ENCODE peak calls at places on chromosome 6, in ten cellular contexts. W, V, A, B, Q, X, N, F, U and O are unnamed samples.
A peak's percentile ranks its signal among the peaks of the same experiment; 100 is the strongest.

GRCh38 chr6:93272201-93272600 is 147.2 kb downstream of the EPHA7 start:
- DNase-seq in W (no peak), B (no peak), A (no peak), X (no peak), V (no peak), Q (no peak), N (no peak), F (no peak), U (no peak), O (no peak)

GRCh38 chr6:19325335-19325789 is 511.8 kb upstream of the ID4 start:
- DNase-seq in F (no peak), A (peak; percentile 47), Q (no peak), X (no peak), V (no peak), N (no peak), B (no peak), W (no peak), U (no peak), O (no peak)

GRCh38 chr6:170062209-170062903 is 228.5 kb downstream of the DLL1 start:
- DNase-seq in B (no peak), A (no peak), V (peak; percentile 28), F (peak; percentile 55), N (no peak), U (peak; percentile 50), W (peak; percentile 3), X (no peak), Q (peak; percentile 59), O (peak; percentile 19)

GRCh38 chr6:166629628-166630027 is 2.6 kb upstream of the RPS6KA2 start:
- DNase-seq in U (no peak), F (no peak), B (peak; percentile 14), Q (no peak), X (no peak), V (no peak), A (no peak), N (no peak), W (no peak), O (no peak)

GRCh38 chr6:170049641-170050491 is 241.0 kb downstream of the DLL1 start:
- DNase-seq in Q (peak; percentile 78), X (no peak), A (peak; percentile 48), F (peak; percentile 99), W (peak; percentile 85), V (peak; percentile 55), N (no peak), B (no peak), U (peak; percentile 94), O (peak; percentile 62)

GRCh38 chr6:35026434-35027222 is 114.5 kb downstream of the TCP11 start:
- DNase-seq in W (peak; percentile 54), Q (no peak), B (peak; percentile 43), V (no peak), U (no peak), X (peak; percentile 13), F (no peak), A (no peak), N (no peak), O (no peak)

GRCh38 chr6:155147958-155148663 is 115.7 kb upstream of the CLDN20 start:
- DNase-seq in B (no peak), F (no peak), N (no peak), X (no peak), W (no peak), U (no peak), A (no peak), V (no peak), Q (no peak), O (no peak)

GRCh38 chr6:106525111-106525884 is 104.0 kb downstream of the RTN4IP1 start:
- DNase-seq in F (no peak), B (no peak), W (no peak), Q (no peak), V (no peak), A (no peak), U (no peak), X (no peak), N (no peak), O (no peak)

GRCh38 chr6:28903686-28904085 is 20.1 kb downstream of the TRIM27 start:
- DNase-seq in N (no peak), V (no peak), X (no peak), B (no peak), F (no peak), U (no peak), A (no peak), W (no peak), Q (no peak), O (no peak)

GRCh38 chr6:71851214-71851613 is 35.1 kb upstream of the RIMS1 start:
- DNase-seq in B (no peak), X (no peak), A (no peak), U (no peak), V (no peak), N (no peak), F (no peak), Q (no peak), W (no peak), O (no peak)

DNA sequence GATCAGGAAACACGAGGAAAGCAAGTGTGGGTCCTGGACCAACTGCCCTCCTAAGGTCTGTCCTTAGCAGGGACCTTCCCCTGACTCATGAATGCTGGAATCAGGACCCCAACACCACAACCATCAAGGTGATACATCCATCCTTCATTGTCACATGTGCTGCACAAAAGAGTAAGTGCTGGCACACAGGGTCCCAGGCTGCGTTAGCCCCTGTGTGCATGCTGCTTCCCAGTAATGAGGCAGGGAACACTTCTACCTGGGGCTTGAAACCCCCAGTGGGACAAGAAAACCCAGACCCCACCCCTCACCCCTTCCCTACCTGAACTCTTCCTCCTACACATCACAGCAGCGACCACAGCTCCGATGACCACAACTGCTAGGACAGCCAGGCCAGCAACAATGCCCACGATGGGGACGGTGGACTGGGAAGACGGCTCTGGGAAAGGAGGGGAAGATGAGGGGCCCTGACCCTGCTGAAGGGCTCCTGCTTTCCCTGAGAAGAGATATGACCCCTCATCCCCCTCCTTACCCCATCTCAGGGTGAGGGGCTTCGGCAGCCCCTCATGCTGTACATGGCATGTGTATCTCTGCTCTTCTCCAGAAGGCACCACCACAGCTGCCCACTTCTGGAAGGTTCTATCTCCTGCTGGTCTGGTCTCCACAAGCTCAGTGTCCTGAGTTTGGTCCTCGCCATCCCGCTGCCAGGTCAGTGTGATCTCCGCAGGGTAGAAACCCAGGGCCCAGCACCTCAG is 2.0 kb downstream of the HLA-B start:
- DNase-seq in V (no peak), N (no peak), W (no peak), A (no peak), F (no peak), Q (peak; percentile 71), B (no peak), X (no peak), U (no peak), O (no peak)
- TF ChIP-seq POLR2A in V (no peak), N (no peak), W (no peak), A (no peak), F (no peak), Q (no peak), B (no peak), X (no peak), U (no peak), O (no peak)

DNA sequence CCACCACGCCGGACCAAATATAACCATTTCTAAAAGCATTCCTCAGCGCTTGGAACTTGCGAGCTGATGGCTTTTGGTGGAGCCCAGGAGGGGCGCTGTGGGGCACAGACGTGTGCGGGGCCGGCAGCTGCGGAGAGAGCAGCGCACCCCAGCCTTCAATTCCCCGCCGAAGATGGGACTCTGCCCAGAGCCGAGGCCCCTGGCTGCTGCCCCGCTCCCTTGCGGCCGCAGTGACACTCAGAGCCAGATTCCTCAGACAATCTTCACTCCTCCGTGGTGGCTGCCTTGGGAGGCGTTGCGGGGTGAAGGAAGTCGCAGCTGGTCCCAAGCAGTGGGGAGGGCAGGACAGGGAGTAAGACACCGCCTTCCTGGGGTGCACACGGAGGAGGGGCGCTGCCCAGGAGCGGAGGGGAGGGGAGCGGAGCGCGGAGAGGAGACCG is 87.7 kb downstream of the TMEM242 start:
- DNase-seq in F (peak; percentile 82), B (no peak), A (no peak), U (peak; percentile 81), V (no peak), X (no peak), Q (peak; percentile 82), N (peak; percentile 45), W (peak; percentile 67), O (peak; percentile 59)
- TF ChIP-seq POLR2AphosphoS5 in F (peak; percentile 42), B (no peak), A (peak; percentile 31), U (no peak), V (peak; percentile 26), X (no peak), Q (peak; percentile 74), N (no peak), W (no peak), O (peak; percentile 42)

GRCh38 chr6:75745404-75745803 is 3.6 kb upstream of the MYO6 start:
- DNase-seq in U (no peak), N (no peak), V (no peak), F (no peak), A (no peak), W (no peak), Q (no peak), B (no peak), X (no peak), O (no peak)

GRCh38 chr6:75747371-75747984 is 1.6 kb upstream of the MYO6 start:
- DNase-seq in W (peak; percentile 45), Q (no peak), V (no peak), A (peak; percentile 60), X (no peak), N (no peak), F (no peak), B (no peak), U (no peak), O (peak; percentile 55)

GRCh38 chr6:75748743-75749538 is at the start of gene MYO6:
- DNase-seq in Q (peak; percentile 90), V (peak; percentile 77), N (peak; percentile 26), A (peak; percentile 80), U (peak; percentile 78), F (peak; percentile 80), X (no peak), B (peak; percentile 70), W (peak; percentile 85), O (peak; percentile 84)

GRCh38 chr6:75750925-75751324 is 1.9 kb downstream of the MYO6 start:
- DNase-seq in V (no peak), B (no peak), W (no peak), F (no peak), X (no peak), U (no peak), Q (no peak), N (no peak), A (no peak), O (no peak)

DNA sequence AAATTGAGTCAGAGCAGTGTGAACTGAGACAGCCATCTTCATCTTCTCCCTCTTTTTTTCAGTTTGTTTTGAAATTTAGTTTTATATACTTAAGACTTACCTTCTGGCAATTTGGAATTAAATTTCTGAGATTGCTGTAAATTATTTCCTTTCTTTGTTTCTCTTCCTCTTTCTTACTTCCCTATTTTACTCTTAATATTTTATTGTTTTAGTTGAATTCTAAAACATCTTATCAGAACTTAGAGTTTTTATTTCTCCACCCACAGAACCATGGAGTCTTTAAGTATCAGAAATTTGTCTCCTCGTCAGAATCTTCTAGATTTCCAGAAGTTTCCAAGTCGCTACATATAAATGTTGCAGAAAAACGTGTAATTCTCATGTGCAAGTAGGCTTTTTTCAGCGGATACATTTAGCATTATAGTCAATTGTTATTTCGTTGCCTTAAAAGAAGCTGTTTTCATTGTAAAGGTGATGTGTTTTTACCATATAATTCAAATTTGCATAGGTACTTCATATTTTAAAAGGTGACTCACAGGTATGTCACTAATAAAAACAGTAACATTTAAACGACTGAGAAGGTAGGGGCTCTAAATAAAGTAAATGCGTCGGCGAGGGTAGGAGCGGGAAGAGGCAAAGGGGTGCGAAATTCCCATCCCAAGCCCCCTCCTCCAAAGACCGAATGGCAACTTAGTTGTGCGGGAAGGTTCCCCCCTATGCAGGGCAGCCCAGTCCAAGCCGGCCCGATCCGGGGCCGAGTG is 875 bp upstream of the MYO6 start:
- DNase-seq in B (no peak), F (no peak), W (no peak), U (no peak), N (no peak), X (no peak), Q (no peak), A (no peak), V (no peak), O (no peak)
- H3K27me3 ChIP-seq in B (peaks cover 7% of the 10 kb centered on the region), F (no peaks in the 10 kb centered on the region), W (no peaks in the 10 kb centered on the region), U (no peaks in the 10 kb centered on the region), N (no peaks in the 10 kb centered on the region), X (no peaks in the 10 kb centered on the region), Q (no peaks in the 10 kb centered on the region), A (no peaks in the 10 kb centered on the region), V (no peaks in the 10 kb centered on the region), O (no peaks in the 10 kb centered on the region)

GRCh38 chr6:32852844-32853540 is 512 bp downstream of the TAP1 start:
- DNase-seq in B (no peak), Q (peak; percentile 93), X (no peak), V (no peak), N (no peak), F (peak; percentile 80), A (peak; percentile 53), U (peak; percentile 81), W (peak; percentile 63), O (peak; percentile 47)
- TF ChIP-seq POLR2A in B (no peak), Q (no peak), X (no peak), V (no peak), N (no peak), F (peak; percentile 15), A (no peak), U (no peak), W (no peak), O (no peak)